ENCODE peak calls at places on chromosome X, in nine cellular contexts. O is adipocyte; N is hepatocyte; M is tibial nerve; P is A673; E is CD8-positive, alpha-beta T cell; Y is cardiac muscle cell; B is CD8-positive, alpha-beta memory T cell; J is endodermal cell. L is an unnamed sample.

GRCh38 chrX:85922821-85923220 is 124.5 kb downstream of the CHM start:
- DNase-seq in O (peak; percentile 32), N (no peak), M (no peak), P (no peak), E (no peak), Y (peak; percentile 40), B (no peak), J (no peak), L (peak; percentile 69)

GRCh38 chrX:45198706-45199105 is 2.0 kb downstream of the DIPK2B start:
- DNase-seq in O (no peak), N (no peak), M (no peak), P (no peak), E (no peak), Y (no peak), B (no peak), J (no peak), L (no peak)

GRCh38 chrX:16892504-16893362 is 22.6 kb upstream of the RBBP7 start:
- DNase-seq in O (peak; percentile 90), N (peak; percentile 94), M (peak; percentile 45), P (peak; percentile 91), E (peak; percentile 40), Y (peak; percentile 85), B (peak; percentile 34), J (peak; percentile 95), L (peak; percentile 85)

GRCh38 chrX:55924574-55924973 is 207.0 kb downstream of the RRAGB start:
- DNase-seq in O (no peak), N (no peak), M (no peak), P (no peak), E (no peak), Y (no peak), B (no peak), J (peak; percentile 64), L (no peak)

GRCh38 chrX:79325263-79325958 is 41.7 kb downstream of the ITM2A start:
- DNase-seq in O (no peak), N (no peak), M (no peak), P (no peak), E (peak; percentile 26), Y (no peak), B (peak; percentile 1), J (peak; percentile 65), L (peak; percentile 5)

GRCh38 chrX:24276011-24276410 is 37.9 kb downstream of the SUPT20HL2 start:
- DNase-seq in O (no peak), N (no peak), M (no peak), P (no peak), E (no peak), Y (peak; percentile 45), B (no peak), J (no peak), L (no peak)

GRCh38 chrX:133412665-133413064 is 2.6 kb downstream of the GPC4 start:
- DNase-seq in O (no peak), N (no peak), M (no peak), P (no peak), E (no peak), Y (no peak), B (no peak), J (no peak), L (no peak)

GRCh38 chrX:106649523-106650428 is 38.0 kb downstream of the RADX start:
- DNase-seq in O (no peak), N (no peak), M (no peak), P (no peak), E (no peak), Y (no peak), B (no peak), J (no peak), L (no peak)

GRCh38 chrX:126551306-126551705 is 1.3 kb downstream of the DCAF12L1 start:
- DNase-seq in O (no peak), N (no peak), M (no peak), P (no peak), E (no peak), Y (no peak), B (no peak), J (peak; percentile 39), L (no peak)

GRCh38 chrX:43618376-43619205 is 37.5 kb upstream of the MAOA start:
- DNase-seq in O (no peak), N (peak; percentile 16), M (no peak), P (no peak), E (no peak), Y (no peak), B (no peak), J (peak; percentile 75), L (no peak)

GRCh38 chrX:19798423-19798822 is 89.0 kb downstream of the SH3KBP1 start:
- DNase-seq in O (no peak), N (no peak), M (no peak), P (no peak), E (peak; percentile 20), Y (no peak), B (no peak), J (no peak), L (peak; percentile 14)

GRCh38 chrX:108264376-108264775 is 172.8 kb downstream of the ATG4A start:
- DNase-seq in O (peak; percentile 26), N (no peak), M (no peak), P (peak; percentile 34), E (no peak), Y (no peak), B (no peak), J (no peak), L (no peak)

GRCh38 chrX:105662248-105662647 is 160.1 kb upstream of the NRK start:
- DNase-seq in O (no peak), N (no peak), M (no peak), P (no peak), E (no peak), Y (no peak), B (no peak), J (no peak), L (peak; percentile 75)

DNA sequence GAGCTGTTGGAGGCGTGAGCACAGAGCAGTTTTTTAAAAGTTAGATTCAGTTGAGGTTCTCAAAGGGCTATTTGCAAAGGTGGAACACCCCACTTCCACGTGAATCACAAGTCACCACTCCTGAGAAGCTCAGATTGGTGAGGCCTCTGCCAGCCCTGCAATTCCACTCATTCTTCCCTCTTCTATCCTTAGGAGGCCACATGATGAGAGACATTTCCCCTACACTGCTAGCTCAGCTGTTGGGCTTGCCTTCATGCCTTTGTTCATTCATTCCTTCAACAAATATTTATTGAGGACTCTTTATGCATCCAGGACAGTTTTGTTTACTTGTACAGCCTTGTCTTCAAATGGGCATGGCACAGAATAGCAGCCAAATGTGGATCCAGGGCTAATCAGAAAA is 3.7 kb downstream of the SRPX2 start:
- DNase-seq in O (no peak), N (no peak), M (no peak), P (no peak), E (no peak), Y (peak; percentile 32), B (no peak), J (no peak), L (peak; percentile 23)
- H3K4me1 ChIP-seq in O (peaks cover 55% of the 10 kb centered on the region), N (peaks cover 41% of the 10 kb centered on the region), M (peaks cover 60% of the 10 kb centered on the region), P (peaks cover 8% of the 10 kb centered on the region), E (no peaks in the 10 kb centered on the region), Y (no peaks in the 10 kb centered on the region), B (no peaks in the 10 kb centered on the region), J (no peaks in the 10 kb centered on the region), L (peaks cover 77% of the 10 kb centered on the region)

GRCh38 chrX:69287025-69287540 is 121.8 kb upstream of the PJA1 start:
- DNase-seq in O (no peak), N (no peak), M (no peak), P (peak; percentile 42), E (no peak), Y (no peak), B (no peak), J (no peak), L (no peak)

GRCh38 chrX:69285881-69286545 is 120.8 kb upstream of the PJA1 start:
- DNase-seq in O (peak; percentile 59), N (peak; percentile 74), M (peak; percentile 49), P (peak; percentile 91), E (peak; percentile 46), Y (peak; percentile 72), B (peak; percentile 28), J (peak; percentile 82), L (peak; percentile 57)

GRCh38 chrX:69284491-69284890 is 119.2 kb upstream of the PJA1 start:
- DNase-seq in O (no peak), N (no peak), M (no peak), P (no peak), E (no peak), Y (no peak), B (no peak), J (no peak), L (no peak)

GRCh38 chrX:69286546-69286906 is 121.3 kb upstream of the PJA1 start:
- DNase-seq in O (no peak), N (no peak), M (no peak), P (no peak), E (no peak), Y (no peak), B (no peak), J (no peak), L (no peak)

GRCh38 chrX:69285401-69285871 is 120.2 kb upstream of the PJA1 start:
- DNase-seq in O (no peak), N (peak; percentile 25), M (peak; percentile 25), P (no peak), E (no peak), Y (peak; percentile 70), B (no peak), J (peak; percentile 53), L (no peak)
- H3K4me3 ChIP-seq in O (peak overlapping the region; percentile 67), N (no peak overlapping the region), M (peak overlapping the region; percentile 20), P (peak overlapping the region; percentile 39), E (peak overlapping the region; percentile 33), Y (peak overlapping the region; percentile 17), B (no peak overlapping the region), J (peak overlapping the region; percentile 62), L (peak overlapping the region; percentile 61)

GRCh38 chrX:153731845-153732215 is 7.2 kb downstream of the ABCD1 start:
- DNase-seq in O (no peak), N (no peak), M (no peak), P (no peak), E (no peak), Y (no peak), B (no peak), J (no peak), L (no peak)
- H3K4me1 ChIP-seq in O (peaks cover 20% of the 10 kb centered on the region), N (peaks cover 7% of the 10 kb centered on the region), M (peaks cover 19% of the 10 kb centered on the region), P (peaks cover 3% of the 10 kb centered on the region), E (peaks cover 11% of the 10 kb centered on the region), Y (peaks cover 3% of the 10 kb centered on the region), B (peaks cover 11% of the 10 kb centered on the region), J (no peaks in the 10 kb centered on the region), L (peaks cover 35% of the 10 kb centered on the region)

DNA sequence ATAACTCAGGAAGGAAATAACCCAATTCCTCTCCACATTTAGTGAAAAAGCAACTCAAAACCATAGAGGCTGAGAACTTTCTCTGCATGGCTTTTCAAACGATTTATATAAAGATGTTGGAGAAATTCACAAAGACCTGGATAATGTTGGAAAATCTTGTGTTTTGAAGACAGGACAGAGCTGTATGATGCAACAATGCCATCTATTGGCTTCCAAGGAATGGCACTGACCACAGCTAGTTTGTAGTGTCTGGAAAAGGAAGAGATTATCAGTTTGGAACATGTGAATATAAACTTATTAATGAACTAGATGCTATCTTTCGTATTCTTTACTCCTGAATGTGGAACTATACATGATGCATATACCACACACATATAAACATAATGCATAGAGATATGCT is 503.6 kb downstream of the IL1RAPL1 start:
- DNase-seq in O (peak; percentile 42), N (peak; percentile 16), M (no peak), P (peak; percentile 23), E (no peak), Y (peak; percentile 39), B (no peak), J (no peak), L (peak; percentile 21)
- H3K4me3 ChIP-seq in O (no peak overlapping the region), N (no peak overlapping the region), M (no peak overlapping the region), P (no peak overlapping the region), E (no peak overlapping the region), Y (no peak overlapping the region), B (no peak overlapping the region), J (no peak overlapping the region), L (no peak overlapping the region)

GRCh38 chrX:72107320-72107719 is 24.4 kb downstream of the RTL5 start:
- DNase-seq in O (peak; percentile 55), N (no peak), M (no peak), P (peak; percentile 30), E (peak; percentile 45), Y (peak; percentile 21), B (no peak), J (peak; percentile 50), L (peak; percentile 52)
- H3K4me1 ChIP-seq in O (no peaks in the 10 kb centered on the region), N (no peaks in the 10 kb centered on the region), M (no peaks in the 10 kb centered on the region), P (no peaks in the 10 kb centered on the region), E (peaks cover 19% of the 10 kb centered on the region), Y (no peaks in the 10 kb centered on the region), B (peaks cover 25% of the 10 kb centered on the region), J (no peaks in the 10 kb centered on the region), L (no peaks in the 10 kb centered on the region)